ENCODE peak calls at places on chromosomes 1 and 21, in seven cellular contexts. K is H9; L is sigmoid colon; D is DND-41; N is CD8-positive, alpha-beta T cell; Q is heart right ventricle; W is upper lobe of left lung. F is an unnamed sample. For H3K4me1, the result is how much of the 10 kb centered on the place peaks cover.

GRCh38 chr1:55244476-55245109 is 29.4 kb upstream of the USP24 start:
- DNase-seq in K (no peak), L (no peak), D (no peak), N (no peak), Q (no peak), W (no peak), F (no peak)

GRCh38 chr1:194723067-194723466 is 1536.7 kb upstream of the B3GALT2 start:
- DNase-seq in K (no peak), L (no peak), D (no peak), N (no peak), Q (no peak), W (no peak), F (no peak)

GRCh38 chr1:68313736-68314594 is 81.6 kb upstream of the WLS start:
- DNase-seq in K (no peak), L (no peak), D (no peak), N (no peak), Q (no peak), W (no peak), F (no peak)

GRCh38 chr1:150017206-150017750 is 6.8 kb upstream of the OTUD7B start:
- DNase-seq in K (peak), L (no peak), D (no peak), N (no peak), Q (no peak), W (peak), F (no peak)

GRCh38 chr1:155504207-155504606 is 58.4 kb downstream of the ASH1L start:
- DNase-seq in K (no peak), L (no peak), D (no peak), N (no peak), Q (no peak), W (no peak), F (no peak)

GRCh38 chr1:205588691-205589445 is 42.9 kb downstream of the ELK4 start:
- DNase-seq in K (peak), L (peak), D (no peak), N (no peak), Q (no peak), W (peak), F (no peak)

GRCh38 chr1:232292818-232293217 is 337.1 kb downstream of the SIPA1L2 start:
- DNase-seq in K (no peak), L (no peak), D (no peak), N (no peak), Q (no peak), W (no peak), F (no peak)

GRCh38 chr1:34049477-34049876 is 115.6 kb downstream of the CSMD2 start:
- DNase-seq in K (no peak), L (no peak), D (no peak), N (no peak), Q (no peak), W (no peak), F (no peak)

GRCh38 chr1:20212685-20213331 is 26.5 kb upstream of the PLA2G2C start:
- DNase-seq in K (peak), L (peak), D (peak), N (peak), Q (peak), W (peak), F (peak)

GRCh38 chr1:53894644-53895043 is 657 bp downstream of the DIO1 start:
- DNase-seq in K (no peak), L (no peak), D (no peak), N (no peak), Q (no peak), W (no peak), F (no peak)

GRCh38 chr1:171251042-171251740 is 2.9 kb downstream of the FMO1 start:
- DNase-seq in K (peak), L (no peak), D (no peak), N (no peak), Q (peak), W (peak), F (peak)

GRCh38 chr1:100362821-100363466 is 10.6 kb downstream of the CDC14A start:
- DNase-seq in K (peak), L (no peak), D (no peak), N (peak), Q (no peak), W (no peak), F (no peak)
- H3K4me1 ChIP-seq in K (under half), L (under half), D (under half), N (half or more), Q (under half), W (under half), F (under half)

GRCh38 chr1:113978863-113979702 is at the start of gene OLFML3:
- DNase-seq in K (peak), L (peak), D (peak), N (peak), Q (peak), W (peak), F (peak)
- TF ChIP-seq CTCF in K (peak), L (peak), D (peak), N (peak), Q (peak), W (peak), F (no peak)

GRCh38 chr21:23660560-23660959 is 1946.7 kb downstream of the MRPL39 start:
- DNase-seq in K (no peak), L (no peak), D (no peak), N (no peak), Q (no peak), W (no peak), F (no peak)

DNA sequence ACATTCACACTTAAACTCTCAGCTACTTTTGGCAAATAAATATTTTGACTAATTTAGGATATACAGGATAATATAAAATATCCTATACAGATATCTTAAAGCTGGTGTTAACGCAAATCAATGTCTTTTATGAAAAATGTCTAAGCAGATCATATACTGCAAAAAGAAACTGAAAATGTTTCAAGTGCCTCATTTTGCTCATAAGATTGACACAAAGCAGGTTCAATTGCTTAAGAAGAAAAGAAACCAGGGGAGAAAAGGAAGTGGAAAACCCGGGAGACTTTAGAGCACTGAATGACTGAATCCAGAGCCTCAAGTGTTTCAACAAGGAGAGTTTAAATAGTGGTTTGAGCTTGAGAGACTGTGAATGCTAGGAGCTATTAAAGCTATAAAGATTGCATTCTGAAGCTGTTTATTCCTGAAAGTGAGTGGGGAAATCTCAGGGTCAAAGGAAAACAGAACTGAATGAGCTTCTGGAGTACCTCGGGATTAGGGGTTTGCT is 1943.0 kb downstream of the MRPL39 start:
- DNase-seq in K (no peak), L (no peak), D (no peak), N (no peak), Q (no peak), W (no peak), F (no peak)
- H3K4me1 ChIP-seq in K (under half), L (under half), D (under half), N (under half), Q (under half), W (under half), F (under half)

DNA sequence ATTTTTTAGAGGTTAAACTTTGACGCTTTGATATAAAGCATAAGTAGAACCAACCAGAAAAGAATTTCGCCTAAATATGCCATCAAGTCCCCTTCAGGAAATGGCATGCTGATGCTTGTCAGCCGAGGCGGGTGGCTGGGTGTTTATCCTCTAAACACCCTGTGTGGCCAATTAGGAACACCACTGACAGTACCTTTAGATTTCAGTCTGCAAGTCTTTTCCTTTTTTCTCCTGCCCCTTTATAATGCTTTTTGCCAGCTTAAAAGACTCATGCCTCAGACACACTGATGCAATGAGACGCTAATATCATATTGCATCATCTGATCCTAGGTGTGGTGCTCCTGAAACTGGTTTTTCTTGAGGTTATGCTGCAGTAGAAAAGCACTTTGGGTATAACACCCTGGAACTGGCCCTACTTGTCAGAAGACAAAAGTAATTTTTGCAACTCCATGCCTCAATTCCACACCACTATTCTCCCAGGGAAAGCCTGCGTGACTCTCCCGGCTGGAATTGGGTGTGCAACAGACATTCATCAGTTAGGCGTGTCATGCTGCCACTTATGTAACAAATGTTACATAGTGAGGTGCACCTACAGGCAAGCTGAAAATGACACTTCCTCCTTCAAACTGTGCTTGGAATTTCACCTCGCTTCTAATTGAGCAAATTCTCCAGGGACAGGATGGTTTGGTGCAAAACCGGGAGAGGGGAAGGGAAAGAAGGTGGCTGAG is 2.0 kb upstream of the RCC2 start:
- DNase-seq in K (no peak), L (no peak), D (peak), N (no peak), Q (no peak), W (no peak), F (no peak)
- TF ChIP-seq CTCF in K (peak), L (no peak), D (no peak), N (no peak), Q (no peak), W (no peak), F (no peak)

GRCh38 chr1:218299416-218299815 is 14.3 kb downstream of the RRP15 start:
- DNase-seq in K (no peak), L (no peak), D (no peak), N (no peak), Q (no peak), W (no peak), F (no peak)
- H3K4me1 ChIP-seq in K (under half), L (under half), D (under half), N (under half), Q (under half), W (under half), F (under half)

GRCh38 chr1:3910769-3911520 is 10.9 kb upstream of the C1orf174 start:
- DNase-seq in K (peak), L (no peak), D (peak), N (peak), Q (peak), W (peak), F (peak)
- TF ChIP-seq CTCF in K (peak), L (peak), D (peak), N (peak), Q (peak), W (peak), F (peak)

GRCh38 chr1:157766792-157767191 is 10.1 kb downstream of the FCRL2 start:
- DNase-seq in K (no peak), L (no peak), D (no peak), N (no peak), Q (no peak), W (no peak), F (no peak)

GRCh38 chr1:157773723-157774350 is 3.1 kb downstream of the FCRL2 start:
- DNase-seq in K (peak), L (no peak), D (peak), N (no peak), Q (no peak), W (no peak), F (no peak)

GRCh38 chr1:157774412-157774811 is 2.5 kb downstream of the FCRL2 start:
- DNase-seq in K (no peak), L (no peak), D (no peak), N (no peak), Q (no peak), W (no peak), F (no peak)

GRCh38 chr1:157771666-157772425 is 5.1 kb downstream of the FCRL2 start:
- DNase-seq in K (no peak), L (no peak), D (no peak), N (no peak), Q (no peak), W (no peak), F (no peak)

GRCh38 chr1:157770442-157771043 is 6.4 kb downstream of the FCRL2 start:
- DNase-seq in K (peak), L (no peak), D (no peak), N (no peak), Q (no peak), W (no peak), F (no peak)
- H3K4me1 ChIP-seq in K (under half), L (under half), D (under half), N (under half), Q (under half), W (under half), F (under half)

DNA sequence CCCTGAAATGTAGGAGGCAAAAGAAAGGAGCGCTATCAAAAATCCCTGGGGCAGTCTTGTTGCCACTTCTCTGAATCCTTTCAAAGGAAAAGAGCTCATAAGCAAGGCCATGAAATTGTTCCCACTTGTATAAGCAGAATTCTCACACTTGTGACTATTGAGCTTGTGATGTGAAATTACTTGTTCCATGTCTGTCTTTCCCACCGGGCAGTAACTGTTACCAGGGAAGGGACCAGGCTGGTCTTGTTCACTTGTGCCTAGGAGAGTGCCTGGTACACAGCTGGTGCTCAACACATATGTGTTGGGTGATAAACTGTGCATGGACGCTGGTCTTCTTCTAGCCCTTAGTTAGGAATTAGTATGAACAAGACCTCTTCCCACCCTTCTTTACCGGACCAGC is 150.6 kb downstream of the CDC7 start:
- DNase-seq in K (no peak), L (no peak), D (no peak), N (no peak), Q (no peak), W (no peak), F (no peak)
- TF ChIP-seq CTCF in K (no peak), L (no peak), D (no peak), N (no peak), Q (no peak), W (no peak), F (no peak)

GRCh38 chr1:24966121-24966723 is 36.1 kb upstream of the RUNX3 start:
- DNase-seq in K (no peak), L (no peak), D (no peak), N (peak), Q (no peak), W (no peak), F (no peak)

GRCh38 chr1:24963099-24963872 is 33.2 kb upstream of the RUNX3 start:
- DNase-seq in K (no peak), L (peak), D (peak), N (peak), Q (no peak), W (no peak), F (no peak)

GRCh38 chr1:24963943-24964677 is 34.0 kb upstream of the RUNX3 start:
- DNase-seq in K (no peak), L (no peak), D (no peak), N (no peak), Q (no peak), W (no peak), F (no peak)

GRCh38 chr1:24965571-24965930 is 35.5 kb upstream of the RUNX3 start:
- DNase-seq in K (no peak), L (no peak), D (no peak), N (no peak), Q (no peak), W (no peak), F (no peak)

DNA sequence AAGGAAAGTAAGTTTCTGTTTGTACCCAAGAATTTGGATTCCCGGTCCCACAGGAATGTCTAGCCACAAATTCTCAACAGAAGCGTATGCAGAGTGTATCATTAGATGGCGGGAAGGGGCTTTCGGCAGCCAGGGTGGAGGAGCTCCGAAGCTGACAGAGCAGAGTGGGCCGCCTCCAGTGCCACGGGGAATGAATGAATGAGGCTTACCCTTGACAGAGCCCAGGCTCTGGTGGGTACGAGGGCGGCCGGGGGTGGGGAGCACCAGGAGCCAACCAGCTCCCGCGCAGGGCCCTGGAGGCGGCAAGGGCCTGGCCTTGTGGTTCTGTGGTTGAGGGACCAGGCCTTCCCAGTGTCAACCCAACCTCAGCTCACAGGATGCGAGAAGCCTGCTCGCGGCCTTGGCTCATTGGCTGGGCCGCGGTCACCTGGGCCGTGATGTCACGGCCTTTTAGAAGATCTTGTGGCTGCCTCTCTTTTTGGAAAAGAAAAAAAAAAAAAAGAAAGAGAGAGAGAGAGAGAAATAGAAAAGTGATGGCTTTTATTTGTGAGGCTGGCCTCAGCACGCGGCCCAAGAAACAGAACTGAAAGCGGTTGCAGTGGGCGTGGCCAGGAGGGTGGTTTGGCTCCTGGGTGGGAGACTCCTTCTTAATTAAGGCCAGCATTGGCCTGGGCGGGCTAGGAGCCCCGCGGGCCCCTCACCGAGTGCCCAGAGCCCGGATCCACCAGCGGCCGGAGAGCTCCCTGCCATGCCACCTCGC is 34.9 kb upstream of the RUNX3 start:
- DNase-seq in K (peak), L (peak), D (peak), N (peak), Q (no peak), W (peak), F (peak)
- H3K4me1 ChIP-seq in K (under half), L (under half), D (under half), N (half or more), Q (under half), W (under half), F (under half)

GRCh38 chr1:190413142-190413541 is 64.5 kb downstream of the BRINP3 start:
- DNase-seq in K (no peak), L (no peak), D (no peak), N (no peak), Q (no peak), W (no peak), F (no peak)

DNA sequence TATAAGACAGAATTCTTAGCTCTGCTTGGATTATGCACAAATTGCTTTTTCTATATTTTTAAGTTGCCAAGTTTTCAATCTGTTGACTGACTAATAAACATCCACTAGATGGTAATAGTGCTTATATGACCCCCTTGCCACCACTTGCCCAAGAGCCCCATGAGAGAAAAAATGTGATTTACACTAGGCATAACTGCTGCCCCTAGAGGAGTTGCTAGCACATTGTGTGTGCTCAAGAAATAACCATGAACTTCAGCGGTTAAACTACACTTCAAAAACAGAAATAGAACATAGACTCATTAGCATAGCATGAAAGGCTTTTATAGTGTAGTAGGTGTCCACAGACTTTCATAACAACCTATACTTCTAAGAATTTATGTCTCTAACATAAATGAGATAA is 61.4 kb downstream of the BRINP3 start:
- DNase-seq in K (no peak), L (no peak), D (no peak), N (no peak), Q (no peak), W (no peak), F (no peak)
- TF ChIP-seq CTCF in K (peak), L (no peak), D (no peak), N (no peak), Q (no peak), W (no peak), F (no peak)

F was measured in pancreas.